ENCODE peak calls at places on chromosomes 7 and 10, in eight cellular contexts. E is PC-3, W is cardiac muscle cell, I is suprapubic skin, R is heart right ventricle, P is kidney, S is neural crest cell, T is endothelial cell of umbilical vein. J is an unnamed sample.

GRCh38 chr10:88849224-88849623 is 2.4 kb downstream of the ANKRD22 start:
- DNase-seq in T (no peak), W (peak), I (no peak), E (no peak), R (no peak), P (no peak), S (no peak), J (no peak)

GRCh38 chr10:79322616-79323566 is 24.4 kb upstream of the PPIF start:
- DNase-seq in S (no peak), R (peak), P (peak), E (peak), T (no peak), W (peak), I (no peak), J (no peak)

GRCh38 chr7:125661006-125661405 is 731.4 kb upstream of the POT1 start:
- DNase-seq in P (no peak), T (peak), S (no peak), W (no peak), I (no peak), E (no peak), R (no peak), J (no peak)

GRCh38 chr10:69965086-69965485 is 87.6 kb upstream of the MACROH2A2 start:
- DNase-seq in T (no peak), S (no peak), P (no peak), I (no peak), E (no peak), R (no peak), W (no peak), J (peak)

GRCh38 chr10:128053356-128053755 is 72.9 kb downstream of the MKI67 start:
- DNase-seq in I (peak), W (no peak), T (no peak), R (no peak), P (peak), E (no peak), S (no peak), J (no peak)

GRCh38 chr7:92135100-92135429 is 788 bp upstream of the CYP51A1 start:
- DNase-seq in I (no peak), E (peak), T (no peak), R (peak), S (no peak), W (peak), P (no peak), J (no peak)

GRCh38 chr10:71128311-71129010 is 83.9 kb upstream of the UNC5B start:
- DNase-seq in W (no peak), T (no peak), P (no peak), E (no peak), I (peak), S (no peak), R (peak), J (no peak)

GRCh38 chr10:92750788-92751533 is 61.2 kb downstream of the HHEX start:
- DNase-seq in I (no peak), W (peak), P (no peak), R (no peak), S (no peak), E (peak), T (peak), J (no peak)

GRCh38 chr7:121041516-121042148 is 53.1 kb downstream of the CPED1 start:
- DNase-seq in R (no peak), I (no peak), T (peak), S (no peak), P (no peak), E (peak), W (no peak), J (no peak)

GRCh38 chr7:64637521-64638445 is 28.1 kb upstream of the ZNF107 start:
- DNase-seq in S (no peak), T (no peak), W (no peak), E (no peak), R (no peak), I (no peak), P (no peak), J (no peak)

GRCh38 chr7:135147899-135148721 is at the start of gene TMEM140:
- DNase-seq in P (peak), W (peak), I (no peak), E (peak), S (no peak), R (peak), T (peak), J (no peak)

GRCh38 chr10:15370212-15370740 is 813 bp downstream of the FAM171A1 start:
- DNase-seq in T (peak), P (peak), E (no peak), I (no peak), S (peak), W (peak), R (peak), J (no peak)

GRCh38 chr10:92575961-92576360 is 2.1 kb upstream of the IDE start:
- DNase-seq in I (no peak), E (peak), S (no peak), R (no peak), P (no peak), T (no peak), W (peak), J (no peak)

GRCh38 chr7:104758504-104758903 is 255.5 kb upstream of the KMT2E start:
- DNase-seq in T (no peak), W (no peak), I (no peak), P (no peak), E (no peak), R (no peak), S (no peak), J (no peak)

GRCh38 chr10:89241491-89242339 is 9.9 kb downstream of the LIPA start:
- DNase-seq in P (no peak), S (no peak), I (no peak), R (no peak), E (no peak), T (no peak), W (peak), J (no peak)

GRCh38 chr10:16505168-16505567 is 16.5 kb downstream of the C1QL3 start:
- DNase-seq in P (no peak), I (no peak), S (no peak), E (no peak), T (peak), W (no peak), R (no peak), J (no peak)

GRCh38 chr7:134943785-134944400 is 42.4 kb upstream of the AGBL3 start:
- DNase-seq in R (no peak), E (peak), T (peak), I (no peak), P (no peak), W (peak), S (no peak), J (no peak)

GRCh38 chr7:91182819-91183405 is 81.3 kb upstream of the FZD1 start:
- DNase-seq in E (peak), W (peak), I (no peak), P (no peak), S (no peak), R (no peak), T (peak), J (no peak)

GRCh38 chr7:875476-876076 is 778 bp upstream of the GET4 start:
- DNase-seq in E (no peak), I (peak), S (no peak), W (no peak), T (no peak), P (peak), R (peak), J (no peak)

GRCh38 chr10:80289451-80290287 is at the start of gene MAT1A:
- DNase-seq in P (no peak), I (no peak), T (no peak), R (no peak), S (no peak), W (peak), E (no peak), J (no peak)

GRCh38 chr7:132966731-132967130 is 115.2 kb downstream of the CHCHD3 start:
- DNase-seq in E (no peak), T (no peak), I (no peak), P (no peak), W (no peak), R (no peak), S (no peak), J (no peak)

GRCh38 chr7:111639894-111640293 is 77.6 kb upstream of the IMMP2L start:
- DNase-seq in W (peak), E (no peak), P (no peak), R (no peak), S (no peak), I (no peak), T (no peak), J (no peak)

GRCh38 chr7:77327932-77328628 is 88.1 kb downstream of the GSAP start:
- DNase-seq in T (peak), R (no peak), E (peak), W (peak), S (no peak), I (no peak), P (no peak), J (no peak)

GRCh38 chr10:98006266-98006665 is 24.2 kb downstream of the CRTAC1 start:
- DNase-seq in E (no peak), W (no peak), T (no peak), I (no peak), P (no peak), R (no peak), S (no peak), J (no peak)

GRCh38 chr10:95221124-95221523 is 27.1 kb downstream of the ACSM6 start:
- DNase-seq in P (no peak), S (no peak), T (no peak), W (no peak), R (no peak), I (no peak), E (peak), J (no peak)

GRCh38 chr10:102814456-102814871 is 22.7 kb downstream of the CYP17A1 start:
- DNase-seq in E (no peak), W (peak), S (no peak), T (peak), P (peak), R (peak), I (no peak), J (no peak)

GRCh38 chr10:129161184-129161583 is 305.9 kb upstream of the MGMT start:
- DNase-seq in P (no peak), R (no peak), E (peak), S (no peak), T (peak), W (peak), I (no peak), J (no peak)

GRCh38 chr7:68421712-68422111 is 1176.6 kb upstream of the AUTS2 start:
- DNase-seq in S (no peak), E (no peak), I (no peak), W (no peak), P (no peak), T (no peak), R (no peak), J (no peak)

DNA sequence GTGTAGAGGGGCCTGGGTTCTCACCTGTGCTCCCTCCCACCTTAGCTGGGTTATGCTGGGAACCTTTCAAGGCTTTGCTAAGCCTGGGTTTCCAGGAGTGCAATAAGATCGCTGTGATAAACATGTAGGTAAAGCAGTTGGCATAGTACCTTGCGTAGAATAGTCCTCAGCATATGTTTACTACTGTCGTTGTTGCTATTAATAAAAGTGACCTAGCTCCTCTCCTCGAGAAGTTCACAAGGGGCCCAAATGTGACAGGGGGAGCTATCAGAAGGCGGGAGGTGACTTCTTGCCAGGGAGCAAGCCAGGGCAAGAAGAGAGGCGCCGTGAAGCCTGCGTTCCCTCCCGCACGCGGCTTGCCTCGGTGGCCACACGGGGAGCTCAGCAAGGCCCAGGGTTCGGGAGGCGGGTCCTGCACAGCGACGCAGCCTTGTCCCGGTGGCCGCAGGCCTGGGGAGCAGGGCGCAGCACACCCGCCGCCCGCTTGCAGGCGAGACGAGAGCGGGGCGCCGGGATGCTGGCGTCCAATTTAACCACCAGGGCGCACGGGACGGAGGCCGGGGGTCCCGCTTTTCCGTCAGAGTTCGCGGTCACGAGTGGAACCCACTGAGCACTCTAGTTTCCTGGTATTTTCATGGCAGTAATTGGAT is 106.2 kb downstream of the SNX10 start:
- DNase-seq in I (peak), T (no peak), W (no peak), E (peak), S (peak), R (peak), P (peak), J (peak)
- TF ChIP-seq CTCF in I (no peak), T (peak), W (peak), E (no peak), S (peak), R (no peak), P (no peak), J (peak)

DNA sequence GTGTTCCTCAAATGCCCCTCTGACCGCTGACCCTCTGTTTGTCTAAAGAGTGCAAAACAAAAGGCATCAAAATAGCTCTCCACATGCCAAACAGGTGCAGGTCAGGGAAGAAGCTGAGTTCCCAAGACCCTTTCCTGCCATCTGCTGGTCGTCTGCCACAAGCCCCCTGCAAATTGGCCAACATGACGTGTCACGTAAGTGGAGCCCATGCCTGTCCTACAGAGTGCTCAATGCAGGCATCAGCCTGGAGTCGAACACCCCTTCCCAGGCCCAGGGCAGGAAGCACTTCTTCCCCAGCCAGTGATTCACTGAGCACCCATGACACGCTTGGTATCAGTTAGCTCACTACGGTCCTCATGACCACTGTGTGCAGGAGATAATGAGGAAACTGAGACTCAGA is 14.1 kb downstream of the TMEM72 start:
- DNase-seq in W (peak), S (peak), P (no peak), T (no peak), E (peak), R (no peak), I (peak), J (peak)
- TF ChIP-seq CTCF in W (peak), S (peak), P (peak), T (no peak), E (peak), R (peak), I (no peak), J (peak)

DNA sequence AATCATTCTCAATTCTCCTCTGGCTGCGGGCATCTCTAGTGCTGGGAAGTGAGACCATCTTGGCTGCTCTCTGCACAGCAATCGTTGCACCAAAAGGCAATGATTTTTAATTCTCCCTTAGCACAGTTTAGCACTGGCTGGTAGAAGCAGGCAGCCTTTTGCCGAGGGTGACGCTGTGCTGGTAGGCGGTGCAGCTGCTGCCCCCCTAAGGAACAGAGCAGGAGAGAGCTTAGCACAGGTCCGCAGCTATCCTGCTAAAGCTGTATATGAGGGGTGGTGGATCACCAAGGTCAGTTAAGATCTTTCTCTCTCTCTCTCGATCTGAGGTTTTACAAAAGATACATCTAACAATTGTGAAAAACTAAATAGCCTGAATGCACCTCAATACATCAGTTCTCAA is 390.1 kb downstream of the GATA3 start:
- DNase-seq in T (no peak), W (peak), S (peak), I (no peak), P (no peak), E (peak), R (no peak), J (no peak)
- TF ChIP-seq CTCF in T (no peak), W (peak), S (no peak), I (no peak), P (no peak), E (peak), R (peak), J (no peak)

GRCh38 chr7:42981595-42981994 is 49.4 kb downstream of the MRPL32 start:
- DNase-seq in W (no peak), S (no peak), E (no peak), T (no peak), I (no peak), R (no peak), P (no peak), J (no peak)

GRCh38 chr7:42984137-42984536 is 52.0 kb downstream of the MRPL32 start:
- DNase-seq in S (no peak), R (no peak), I (no peak), E (no peak), T (no peak), P (no peak), W (no peak), J (no peak)

GRCh38 chr7:42980514-42980913 is 48.3 kb downstream of the MRPL32 start:
- DNase-seq in E (no peak), I (no peak), T (no peak), S (no peak), P (no peak), W (no peak), R (no peak), J (no peak)

GRCh38 chr7:42980084-42980483 is 47.9 kb downstream of the MRPL32 start:
- DNase-seq in E (no peak), T (no peak), I (no peak), S (no peak), W (no peak), R (no peak), P (no peak), J (no peak)

GRCh38 chr7:42982604-42983115 is 50.5 kb downstream of the MRPL32 start:
- DNase-seq in P (no peak), I (no peak), W (no peak), S (no peak), T (no peak), E (peak), R (no peak), J (no peak)
- TF ChIP-seq CTCF in P (no peak), I (no peak), W (no peak), S (no peak), T (no peak), E (peak), R (no peak), J (no peak)

GRCh38 chr7:25720427-25720826 is 431.6 kb upstream of the NFE2L3 start:
- DNase-seq in W (peak), P (no peak), E (peak), R (no peak), T (peak), S (no peak), I (no peak), J (no peak)
- TF ChIP-seq CTCF in W (peak), P (peak), E (peak), R (peak), T (peak), S (peak), I (no peak), J (peak)

DNA sequence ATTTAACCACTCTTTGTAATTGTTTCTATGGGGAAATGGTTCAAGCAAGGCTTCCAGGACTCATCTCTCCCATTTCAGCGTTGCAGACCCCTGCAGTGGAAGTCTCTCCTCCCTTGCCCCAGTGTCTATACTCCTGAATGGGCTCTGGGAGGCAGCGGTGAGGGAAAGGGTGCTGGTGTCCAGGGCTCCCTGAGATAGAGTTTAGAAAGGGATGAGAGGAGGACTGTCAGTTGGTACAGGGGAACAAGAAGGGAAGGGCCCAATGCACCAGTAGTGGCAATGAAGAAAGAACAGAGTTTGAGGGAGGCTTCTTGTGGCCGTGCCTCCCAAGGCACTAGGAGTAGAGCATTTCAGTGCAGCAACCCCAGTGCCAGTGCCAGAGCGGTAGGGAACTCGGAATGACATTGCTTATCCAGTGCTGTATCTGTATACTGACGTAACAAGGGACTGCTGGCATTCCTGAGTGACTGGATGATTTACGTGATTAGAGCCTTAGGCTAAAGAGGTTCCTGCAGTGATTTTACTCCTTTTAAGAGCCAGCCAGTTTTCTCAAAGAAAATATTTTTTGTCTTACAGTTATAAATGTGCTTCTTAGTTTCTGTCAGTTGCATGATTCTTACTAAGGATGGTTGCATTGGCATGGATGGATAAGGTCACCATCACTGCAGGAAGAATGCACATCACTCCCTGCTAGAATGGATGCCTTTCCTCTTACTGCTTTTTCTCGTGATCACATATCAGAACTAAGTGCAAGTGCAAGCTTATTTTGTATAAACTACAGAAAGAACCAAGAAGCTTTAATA is 28.0 kb downstream of the PRPF18 start:
- DNase-seq in W (no peak), S (no peak), I (no peak), R (no peak), T (no peak), P (no peak), E (peak), J (no peak)
- TF ChIP-seq CTCF in W (no peak), S (peak), I (no peak), R (no peak), T (no peak), P (no peak), E (no peak), J (no peak)

DNA sequence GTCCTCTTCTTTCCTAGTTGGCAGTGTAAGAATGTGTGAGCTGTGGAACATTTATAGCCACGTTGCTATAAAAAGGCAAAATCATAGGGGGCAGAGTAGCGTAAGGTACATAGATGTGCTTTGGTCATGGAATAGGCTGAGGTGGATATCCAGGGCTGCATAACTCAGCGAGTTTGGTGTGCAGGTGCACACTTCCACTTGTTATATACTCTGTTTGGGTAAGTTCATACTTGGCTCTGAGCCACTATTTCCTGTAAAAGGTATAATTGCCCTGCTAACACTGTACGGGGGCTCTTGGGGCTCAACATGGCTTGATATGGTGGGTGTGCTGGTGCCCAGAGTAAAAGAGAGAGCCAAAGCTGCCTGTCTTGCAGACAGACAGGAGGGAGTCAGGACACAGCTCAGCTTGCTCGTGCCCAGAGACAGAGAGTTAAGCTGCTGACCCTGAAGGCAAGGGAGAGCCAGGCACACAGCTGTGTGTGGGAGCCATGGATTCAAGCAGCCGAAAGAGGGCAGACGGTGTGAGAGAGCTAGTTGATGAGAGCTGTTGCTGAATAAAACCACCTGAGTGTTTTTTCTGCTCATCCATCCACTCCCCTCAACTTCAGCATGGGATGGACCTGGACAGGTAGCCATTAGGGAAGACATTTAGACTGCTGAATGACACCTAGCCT is 126.7 kb downstream of the DKK1 start:
- DNase-seq in R (no peak), P (no peak), I (no peak), S (no peak), T (peak), E (peak), W (no peak), J (no peak)
- TF ChIP-seq CTCF in R (no peak), P (no peak), I (no peak), S (no peak), T (no peak), E (peak), W (peak), J (no peak)

GRCh38 chr10:84765656-84766055 is 437.3 kb downstream of the CCSER2 start:
- DNase-seq in W (no peak), P (no peak), R (no peak), S (no peak), E (no peak), T (no peak), I (no peak), J (no peak)
- TF ChIP-seq CTCF in W (no peak), P (no peak), R (no peak), S (no peak), E (no peak), T (no peak), I (no peak), J (no peak)

J was measured in type B pancreatic cell.